ENCODE peak calls at places on chromosomes 16 and 17, in six cellular contexts. I, N, F, O, L and A are unnamed samples.

GRCh38 chr17:60704170-60704569 is 26.5 kb downstream of the BCAS3 start:
- DNase-seq in I (no peak), N (no peak), F (no peak), O (peak; percentile 67), L (no peak), A (no peak)

GRCh38 chr17:82365586-82366295 is 5.8 kb upstream of the UTS2R start:
- DNase-seq in I (no peak), N (no peak), F (no peak), O (no peak), L (no peak), A (no peak)

GRCh38 chr16:67145746-67146145 is 5.1 kb downstream of the B3GNT9 start:
- DNase-seq in I (no peak), N (no peak), F (no peak), O (no peak), L (no peak), A (no peak)

GRCh38 chr16:72711823-72712222 is 336.1 kb downstream of the ZFHX3 start:
- DNase-seq in I (no peak), N (no peak), F (peak; percentile 6), O (no peak), L (no peak), A (no peak)

GRCh38 chr16:50301626-50302471 is 35.5 kb downstream of the ADCY7 start:
- DNase-seq in I (no peak), N (no peak), F (peak; percentile 77), O (no peak), L (no peak), A (peak; percentile 71)

GRCh38 chr17:13735861-13736260 is 134.1 kb upstream of the HS3ST3A1 start:
- DNase-seq in I (no peak), N (no peak), F (no peak), O (no peak), L (no peak), A (no peak)

GRCh38 chr16:83913234-83913633 is 14.3 kb downstream of the MLYCD start:
- DNase-seq in I (no peak), N (no peak), F (no peak), O (no peak), L (no peak), A (peak; percentile 84)

GRCh38 chr16:23519282-23519681 is 9.0 kb upstream of the GGA2 start:
- DNase-seq in I (no peak), N (no peak), F (no peak), O (no peak), L (no peak), A (no peak)

GRCh38 chr16:66427036-66427446 is at the start of gene BEAN1:
- DNase-seq in I (no peak), N (no peak), F (no peak), O (no peak), L (no peak), A (peak; percentile 31)

GRCh38 chr16:85334718-85335583 is 222.7 kb upstream of the CIBAR2 start:
- DNase-seq in I (peak; percentile 91), N (no peak), F (peak; percentile 64), O (peak; percentile 49), L (no peak), A (peak; percentile 60)

GRCh38 chr16:53664724-53665345 is 38.8 kb downstream of the RPGRIP1L start:
- DNase-seq in I (no peak), N (no peak), F (peak; percentile 47), O (no peak), L (no peak), A (peak; percentile 74)

GRCh38 chr16:75679366-75679765 is 2.6 kb upstream of the CPHXL2 start:
- DNase-seq in I (no peak), N (no peak), F (no peak), O (no peak), L (no peak), A (peak; percentile 20)

GRCh38 chr16:49810769-49811315 is 45.1 kb downstream of the ZNF423 start:
- DNase-seq in I (no peak), N (no peak), F (no peak), O (no peak), L (no peak), A (no peak)

GRCh38 chr17:2054262-2054739 is 602 bp upstream of the HIC1 start:
- DNase-seq in I (no peak), N (peak; percentile 32), F (peak; percentile 73), O (peak; percentile 58), L (no peak), A (peak; percentile 80)

GRCh38 chr16:761580-761979 is 1.0 kb downstream of the MSLN start:
- DNase-seq in I (no peak), N (no peak), F (no peak), O (no peak), L (no peak), A (no peak)
- H3K27ac ChIP-seq in I (no peak overlapping the region), N (no peak overlapping the region), F (no peak overlapping the region), O (no peak overlapping the region), L (no peak overlapping the region), A (no peak overlapping the region)

GRCh38 chr17:49967621-49968379 is 1.2 kb upstream of the DLX4 start:
- DNase-seq in I (no peak), N (no peak), F (no peak), O (no peak), L (no peak), A (no peak)
- H3K27ac ChIP-seq in I (no peak overlapping the region), N (no peak overlapping the region), F (no peak overlapping the region), O (no peak overlapping the region), L (no peak overlapping the region), A (no peak overlapping the region)

GRCh38 chr17:5888811-5889210 is 181.4 kb upstream of the WSCD1 start:
- DNase-seq in I (no peak), N (no peak), F (no peak), O (no peak), L (no peak), A (no peak)

GRCh38 chr17:5885336-5885735 is 184.8 kb upstream of the WSCD1 start:
- DNase-seq in I (no peak), N (no peak), F (no peak), O (no peak), L (no peak), A (no peak)

GRCh38 chr17:5879424-5879823 is 190.8 kb upstream of the WSCD1 start:
- DNase-seq in I (no peak), N (no peak), F (no peak), O (no peak), L (no peak), A (no peak)

GRCh38 chr17:5881849-5882248 is 188.3 kb upstream of the WSCD1 start:
- DNase-seq in I (no peak), N (no peak), F (no peak), O (no peak), L (no peak), A (no peak)

DNA sequence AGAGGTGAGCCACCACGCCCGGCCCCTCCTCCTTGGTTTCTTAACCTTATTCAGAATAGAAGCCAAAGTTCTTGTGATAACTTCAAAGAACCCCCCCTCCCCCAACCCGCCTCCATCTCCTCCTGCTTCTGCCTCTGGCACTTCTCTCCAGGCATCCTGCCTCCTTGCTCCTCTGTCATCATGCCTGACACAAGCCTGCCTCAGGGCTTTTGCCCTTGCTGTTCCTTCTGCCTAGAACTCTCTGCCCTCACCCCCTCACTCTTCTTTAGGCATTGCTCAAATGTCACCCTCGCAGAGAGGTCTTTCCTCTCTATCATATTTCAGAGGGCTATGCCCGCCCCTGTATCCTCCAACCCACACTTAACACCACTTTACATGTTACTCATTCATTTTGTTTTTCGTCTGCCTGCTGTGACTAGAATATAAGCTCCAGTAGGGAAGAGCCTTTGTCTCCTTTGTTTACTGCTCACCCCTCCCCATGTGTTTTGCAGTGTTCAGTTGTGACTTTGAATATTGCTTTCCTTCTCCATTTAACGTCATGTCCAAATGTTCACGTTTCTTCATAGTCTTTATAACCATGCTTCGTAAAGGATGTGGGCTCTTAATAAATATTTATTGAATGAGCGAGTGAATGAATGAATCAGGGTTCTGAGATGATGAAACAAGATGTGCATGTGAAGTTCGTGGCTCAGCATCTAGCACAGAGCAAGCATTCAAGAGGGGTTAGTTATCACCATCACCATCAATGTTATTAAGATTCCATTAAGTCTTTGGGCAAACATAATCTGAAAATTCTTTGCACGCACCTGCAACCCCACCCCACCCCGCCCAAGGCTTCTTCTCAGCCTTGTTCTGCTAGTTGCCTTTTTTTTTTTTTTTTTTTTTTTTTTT is 186.2 kb upstream of the WSCD1 start:
- DNase-seq in I (no peak), N (no peak), F (peak; percentile 36), O (no peak), L (no peak), A (no peak)
- H3K27ac ChIP-seq in I (no peak overlapping the region), N (no peak overlapping the region), F (no peak overlapping the region), O (no peak overlapping the region), L (no peak overlapping the region), A (no peak overlapping the region)

DNA sequence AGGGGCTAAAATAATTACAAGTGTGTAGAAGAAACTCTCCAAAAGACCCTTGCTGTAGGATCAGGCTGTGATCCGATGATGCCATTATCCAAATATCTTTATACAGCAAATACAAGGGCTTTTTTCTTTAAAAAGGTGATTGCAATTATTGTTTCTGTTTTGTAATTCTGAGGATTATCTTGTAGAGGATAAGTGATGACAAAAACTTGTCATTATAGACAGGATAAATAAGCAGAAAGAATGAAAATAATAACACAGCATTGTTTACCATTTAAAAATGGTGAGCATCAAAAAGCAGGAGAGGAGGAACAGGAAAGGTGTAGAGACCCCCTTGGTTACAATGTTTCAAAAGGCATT is 42.5 kb downstream of the SNX11 start:
- DNase-seq in I (no peak), N (no peak), F (no peak), O (no peak), L (no peak), A (no peak)
- H3K27ac ChIP-seq in I (no peak overlapping the region), N (no peak overlapping the region), F (no peak overlapping the region), O (no peak overlapping the region), L (no peak overlapping the region), A (no peak overlapping the region)

DNA sequence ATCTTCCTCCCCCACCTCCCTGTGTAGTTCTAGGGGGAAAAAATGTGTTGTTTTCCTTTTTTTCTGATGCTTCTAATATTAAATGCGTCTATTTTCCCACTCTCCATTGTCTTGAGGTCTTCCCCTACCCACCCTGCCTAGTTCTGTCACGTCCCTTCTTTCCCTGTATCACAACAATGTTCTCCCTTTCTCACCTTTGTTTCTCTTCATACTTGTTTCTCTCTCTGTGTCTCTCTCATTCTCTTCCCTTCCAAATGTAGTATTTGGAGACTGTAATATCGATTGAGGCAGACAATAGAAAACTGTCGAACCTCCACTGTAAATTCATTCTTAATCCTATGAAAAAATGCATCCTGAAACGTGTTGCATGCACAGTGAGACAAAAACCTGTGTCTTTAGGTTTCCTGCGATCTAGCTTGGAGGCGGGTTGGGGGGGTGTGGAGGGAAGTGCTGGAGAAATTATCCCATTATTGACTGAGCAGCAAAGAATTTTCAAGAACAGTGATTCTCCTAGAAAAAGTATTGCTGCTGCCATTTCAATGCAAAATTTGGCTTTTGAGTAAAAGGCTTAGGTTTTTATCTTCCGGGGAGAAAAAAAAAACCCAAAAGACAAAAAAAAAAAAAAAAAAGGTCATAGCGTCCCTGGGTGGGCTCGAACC is 1.3 kb upstream of the PSMB3 start:
- DNase-seq in I (no peak), N (no peak), F (no peak), O (no peak), L (no peak), A (no peak)
- H3K27ac ChIP-seq in I (no peak overlapping the region), N (peak overlapping the region; percentile 91), F (peak overlapping the region; percentile 65), O (no peak overlapping the region), L (peak overlapping the region; percentile 73), A (no peak overlapping the region)

DNA sequence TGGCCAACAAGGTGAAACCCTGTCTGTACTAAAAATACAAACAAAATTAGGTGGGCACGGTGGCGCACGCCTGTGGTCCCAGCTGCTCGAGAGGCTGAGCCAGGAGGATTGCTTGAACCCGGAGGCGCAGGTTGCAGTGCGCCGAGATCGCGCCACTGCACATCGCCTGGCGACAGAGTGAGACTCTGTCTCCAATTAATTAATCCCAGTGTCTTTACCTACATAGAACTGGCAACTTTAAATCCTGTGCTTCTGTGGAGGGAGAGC is 1.5 kb upstream of the ELOB start:
- DNase-seq in I (no peak), N (no peak), F (no peak), O (no peak), L (no peak), A (no peak)
- H3K27ac ChIP-seq in I (no peak overlapping the region), N (peak overlapping the region; percentile 96), F (no peak overlapping the region), O (no peak overlapping the region), L (no peak overlapping the region), A (no peak overlapping the region)